ENCODE peak calls at places on chromosomes 4 and X, in four cellular contexts. L, D, H and K are unnamed samples.

GRCh38 chrX:154486052-154486395 is 391 bp downstream of the UBL4A start:
- DNase-seq in L (peak), D (peak), H (no peak), K (peak)

GRCh38 chr4:112284662-112285411 is 867 bp downstream of the TIFA start:
- DNase-seq in L (peak), D (no peak), H (no peak), K (no peak)

GRCh38 chr4:66097271-66097670 is 427.0 kb upstream of the EPHA5 start:
- DNase-seq in L (no peak), D (no peak), H (peak), K (no peak)

GRCh38 chrX:30150196-30150895 is 65.0 kb upstream of the MAGEB2 start:
- DNase-seq in L (no peak), D (no peak), H (no peak), K (no peak)

GRCh38 chr4:78735697-78736096 is 40.5 kb upstream of the BMP2K start:
- DNase-seq in L (no peak), D (no peak), H (no peak), K (no peak)

GRCh38 chr4:142840516-142841123 is 5.5 kb downstream of the INPP4B start:
- DNase-seq in L (peak), D (peak), H (peak), K (no peak)

GRCh38 chr4:123452585-123452984 is 56.0 kb downstream of the SPRY1 start:
- DNase-seq in L (peak), D (no peak), H (peak), K (peak)

GRCh38 chrX:100643212-100643611 is 787 bp upstream of the SRPX2 start:
- DNase-seq in L (no peak), D (no peak), H (no peak), K (no peak)

GRCh38 chrX:115233497-115234219 is at the start of gene LRCH2:
- DNase-seq in L (peak), D (peak), H (no peak), K (no peak)

GRCh38 chrX:48558270-48558669 is 16.0 kb upstream of the RBM3 start:
- DNase-seq in L (no peak), D (no peak), H (peak), K (no peak)

GRCh38 chr4:2768921-2769336 is 12.8 kb upstream of the TNIP2 start:
- DNase-seq in L (peak), D (no peak), H (no peak), K (no peak)

GRCh38 chr4:41541697-41542096 is 3.7 kb downstream of the LIMCH1 start:
- DNase-seq in L (no peak), D (peak), H (no peak), K (no peak)

GRCh38 chr4:76659103-76659490 is 224.1 kb downstream of the SHROOM3 start:
- DNase-seq in L (no peak), D (no peak), H (no peak), K (no peak)

GRCh38 chrX:44872319-44872816 is 620 bp upstream of the KDM6A start:
- DNase-seq in L (no peak), D (peak), H (no peak), K (peak)

GRCh38 chr4:169092889-169093522 is 83.0 kb upstream of the CBR4 start:
- DNase-seq in L (no peak), D (no peak), H (no peak), K (no peak)

GRCh38 chr4:37763831-37764230 is 62.7 kb upstream of the PGM2 start:
- DNase-seq in L (no peak), D (no peak), H (no peak), K (no peak)

GRCh38 chr4:145231906-145232700 is 51.7 kb upstream of the OTUD4 start:
- DNase-seq in L (no peak), D (no peak), H (no peak), K (no peak)

GRCh38 chr4:164959896-164960295 is 17.6 kb downstream of the TRIM61 start:
- DNase-seq in L (no peak), D (no peak), H (no peak), K (no peak)

GRCh38 chr4:185213829-185214228 is 4.4 kb downstream of the SNX25 start:
- DNase-seq in L (no peak), D (no peak), H (no peak), K (no peak)

GRCh38 chr4:184833046-184833838 is 7.5 kb upstream of the ACSL1 start:
- DNase-seq in L (no peak), D (peak), H (no peak), K (peak)

GRCh38 chr4:187478292-187479205 is 517.0 kb upstream of the ZFP42 start:
- DNase-seq in L (no peak), D (no peak), H (peak), K (no peak)

GRCh38 chrX:107659768-107660167 is 31.5 kb downstream of the PRPS1 start:
- DNase-seq in L (peak), D (peak), H (peak), K (no peak)

DNA sequence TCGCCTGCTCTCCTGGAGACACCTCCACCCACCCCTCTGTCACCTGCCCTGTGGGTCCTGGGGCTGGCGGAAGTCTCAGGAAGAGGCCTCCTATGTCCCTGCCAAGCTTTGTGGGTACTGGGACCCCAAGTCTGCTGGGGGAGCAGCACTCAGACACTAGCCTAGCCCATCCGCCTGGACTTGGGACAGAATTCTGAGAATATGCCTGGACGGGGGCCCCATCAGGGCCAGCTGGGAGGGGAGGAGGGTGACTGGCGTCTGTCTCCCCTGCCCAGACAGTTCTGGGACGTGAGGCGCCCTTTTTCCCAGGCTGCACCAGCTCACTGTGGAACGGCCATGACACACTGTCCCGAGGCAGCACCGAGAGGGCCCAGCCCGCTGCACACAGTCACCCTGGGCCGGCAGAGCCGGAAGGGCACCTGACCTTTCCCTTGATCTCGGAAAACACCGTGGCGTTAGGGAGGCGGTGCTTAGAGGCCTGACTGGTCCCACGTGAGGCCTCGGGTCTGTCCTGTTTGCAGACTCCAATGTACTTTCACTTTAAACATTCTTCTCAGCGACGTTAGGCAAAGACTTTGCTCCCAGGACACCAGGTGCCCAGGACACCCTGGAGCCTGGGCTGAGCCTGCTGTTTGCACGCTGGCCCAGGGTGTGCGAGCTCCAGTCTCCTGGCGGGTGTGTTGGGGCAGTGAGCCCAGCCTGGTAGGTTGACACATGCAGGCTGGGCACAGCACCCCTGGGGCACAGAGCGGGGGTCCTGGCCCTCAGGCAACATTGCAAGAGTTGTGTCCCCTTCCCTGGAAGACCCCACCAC is 700 bp downstream of the SLC26A1 start:
- DNase-seq in L (no peak), D (no peak), H (peak), K (no peak)
- TF ChIP-seq REST in L (no peak), D (no peak), H (no peak), K (no peak)

DNA sequence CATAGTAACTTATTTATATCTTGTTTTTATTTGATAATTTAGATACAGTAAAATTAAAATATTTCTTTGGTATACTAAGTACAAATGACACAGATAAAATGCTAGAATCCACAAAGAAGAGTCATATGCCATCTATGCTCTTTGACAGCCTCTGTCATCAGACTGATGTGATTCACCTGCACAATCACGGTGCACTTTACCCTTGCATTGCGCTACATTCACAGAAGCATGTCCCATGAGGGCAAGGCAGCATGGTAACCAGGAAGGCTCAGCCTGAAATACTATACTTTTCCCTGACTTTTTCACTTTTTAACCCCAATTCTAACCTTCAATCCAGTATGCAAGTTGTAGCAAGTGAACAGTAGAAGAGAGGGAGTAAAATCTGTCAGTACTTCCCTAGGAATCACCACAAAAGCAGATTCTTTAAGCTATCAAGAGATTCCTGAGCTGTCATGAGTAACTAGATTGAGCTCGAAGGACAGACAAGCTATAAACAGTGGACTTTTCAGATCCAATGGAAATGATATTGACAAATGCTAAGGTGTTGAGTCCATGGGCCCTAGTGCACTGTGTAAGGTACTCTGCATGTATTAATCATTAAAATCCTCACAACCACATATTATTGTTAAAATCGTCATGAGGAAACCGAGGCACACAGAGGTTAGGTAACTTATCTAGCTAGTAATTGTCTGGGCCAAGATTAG is 14.2 kb downstream of the SEC24D start:
- DNase-seq in L (no peak), D (no peak), H (no peak), K (no peak)
- TF ChIP-seq REST in L (no peak), D (no peak), H (no peak), K (no peak)

GRCh38 chr4:181799670-181800069 is 443.5 kb upstream of the TENM3 start:
- DNase-seq in L (no peak), D (no peak), H (no peak), K (no peak)
- TF ChIP-seq REST in L (no peak), D (no peak), H (no peak), K (no peak)

GRCh38 chr4:5932021-5932553 is 39.2 kb upstream of the CRMP1 start:
- DNase-seq in L (no peak), D (no peak), H (no peak), K (no peak)
- TF ChIP-seq REST in L (no peak), D (peak), H (peak), K (no peak)

GRCh38 chrX:141176586-141177451 is at the start of gene LDOC1:
- DNase-seq in L (peak), D (peak), H (peak), K (no peak)
- TF ChIP-seq REST in L (no peak), D (no peak), H (no peak), K (no peak)

GRCh38 chr4:136690363-136690762 is 841.9 kb downstream of the PCDH18 start:
- DNase-seq in L (no peak), D (no peak), H (no peak), K (no peak)
- TF ChIP-seq REST in L (no peak), D (no peak), H (no peak), K (no peak)

GRCh38 chr4:178066338-178066941 is 624.2 kb upstream of the AGA start:
- DNase-seq in L (no peak), D (no peak), H (no peak), K (no peak)
- TF ChIP-seq REST in L (no peak), D (no peak), H (no peak), K (no peak)